ENCODE peak calls at places on chromosomes 13 and 19, in five cellular contexts. M, I, E, K and T are unnamed samples.

GRCh38 chr13:113902536-113902935 is 38.7 kb upstream of the GAS6 start:
- DNase-seq in M (no peak), I (no peak), E (no peak), K (no peak), T (no peak)

GRCh38 chr13:100098445-100099116 is 9.7 kb downstream of the PCCA start:
- DNase-seq in M (no peak), I (no peak), E (no peak), K (no peak), T (no peak)

GRCh38 chr13:31365630-31366029 is 165.9 kb downstream of the B3GLCT start:
- DNase-seq in M (no peak), I (no peak), E (no peak), K (no peak), T (no peak)

GRCh38 chr19:34327851-34328250 is 37.1 kb upstream of the GPI start:
- DNase-seq in M (no peak), I (no peak), E (no peak), K (no peak), T (no peak)

GRCh38 chr13:49220856-49221614 is 897 bp downstream of the MLNR start:
- DNase-seq in M (no peak), I (no peak), E (no peak), K (no peak), T (no peak)

GRCh38 chr13:47831265-47831664 is 169.8 kb downstream of the SUCLA2 start:
- DNase-seq in M (no peak), I (no peak), E (no peak), K (no peak), T (no peak)

GRCh38 chr13:109883181-109884180 is 97.1 kb upstream of the IRS2 start:
- DNase-seq in M (no peak), I (no peak), E (no peak), K (no peak), T (no peak)

GRCh38 chr19:32407004-32407992 is 1.7 kb downstream of the DPY19L3 start:
- DNase-seq in M (no peak), I (no peak), E (no peak), K (peak; percentile 1), T (peak; percentile 74)

GRCh38 chr19:44866672-44867071 is 20.6 kb downstream of the NECTIN2 start:
- DNase-seq in M (no peak), I (no peak), E (no peak), K (no peak), T (no peak)

GRCh38 chr19:47427241-47428176 is 8.2 kb upstream of the MEIS3 start:
- DNase-seq in M (peak; percentile 72), I (peak; percentile 31), E (no peak), K (peak; percentile 71), T (peak; percentile 78)

GRCh38 chr19:32863841-32864240 is 5.7 kb downstream of the SLC7A9 start:
- DNase-seq in M (no peak), I (no peak), E (no peak), K (no peak), T (no peak)

GRCh38 chr13:43815204-43815603 is 28.4 kb upstream of the ENOX1 start:
- DNase-seq in M (no peak), I (no peak), E (peak; percentile 30), K (no peak), T (no peak)